ENCODE peak calls at places on chromosomes 5 and 9, in five cellular contexts. Z is amniotic stem cell; U is T-helper 9 cell; S is fibroblast of mammary gland; N is stimulated activated CD4-positive, alpha-beta T cell treated with anti-CD3 and anti-CD28 coated beads, Interleukin-1b, Interleukin-23, amount 100 ng/mL, for 1 hour. Q is an unnamed sample.

GRCh38 chr9:132631280-132631679 is 38.5 kb downstream of the DDX31 start:
- DNase-seq in Z (no peak), U (no peak), S (peak; percentile 79), N (no peak), Q (no peak)

GRCh38 chr5:43386960-43387362 is 25.2 kb downstream of the CCL28 start:
- DNase-seq in Z (no peak), U (no peak), S (peak; percentile 4), N (no peak), Q (no peak)

GRCh38 chr9:133848471-133848870 is 110.3 kb upstream of the SARDH start:
- DNase-seq in Z (no peak), U (no peak), S (no peak), N (no peak), Q (no peak)

GRCh38 chr5:142697846-142698245 is 12.0 kb upstream of the FGF1 start:
- DNase-seq in Z (no peak), U (no peak), S (peak; percentile 64), N (no peak), Q (no peak)

GRCh38 chr5:89011778-89012320 is 128.9 kb upstream of the MEF2C start:
- DNase-seq in Z (no peak), U (no peak), S (no peak), N (no peak), Q (no peak)

GRCh38 chr5:171614511-171614910 is 171.1 kb upstream of the SMIM23 start:
- DNase-seq in Z (no peak), U (no peak), S (no peak), N (no peak), Q (no peak)

GRCh38 chr5:458547-459353 is 15.8 kb downstream of the EXOC3 start:
- DNase-seq in Z (no peak), U (no peak), S (peak; percentile 64), N (peak; percentile 49), Q (peak; percentile 78)

GRCh38 chr9:91755761-91756638 is 194.0 kb downstream of the ROR2 start:
- DNase-seq in Z (no peak), U (no peak), S (peak; percentile 34), N (no peak), Q (no peak)

GRCh38 chr5:31291323-31291854 is 97.9 kb downstream of the CDH6 start:
- DNase-seq in Z (no peak), U (no peak), S (no peak), N (no peak), Q (no peak)

GRCh38 chr5:93476211-93476851 is 104.7 kb downstream of the NR2F1-AS1 start:
- DNase-seq in Z (no peak), U (no peak), S (peak; percentile 51), N (no peak), Q (no peak)

GRCh38 chr5:159819671-159820411 is 96.4 kb upstream of the ADRA1B start:
- DNase-seq in Z (no peak), U (no peak), S (peak; percentile 92), N (no peak), Q (no peak)

GRCh38 chr9:92740446-92740961 is 24.1 kb downstream of the BICD2 start:
- DNase-seq in Z (no peak), U (no peak), S (no peak), N (no peak), Q (no peak)

GRCh38 chr5:122773615-122774014 is 1.3 kb upstream of the SNX2 start:
- DNase-seq in Z (no peak), U (no peak), S (no peak), N (no peak), Q (no peak)

GRCh38 chr9:124769451-124770358 is 1.4 kb downstream of the NR6A1 start:
- DNase-seq in Z (no peak), U (peak; percentile 19), S (no peak), N (no peak), Q (no peak)

GRCh38 chr5:36158144-36158543 is 6.2 kb downstream of the SKP2 start:
- DNase-seq in Z (peak; percentile 23), U (no peak), S (no peak), N (no peak), Q (no peak)

GRCh38 chr9:27499481-27499880 is 24.6 kb upstream of the IFNK start:
- DNase-seq in Z (no peak), U (no peak), S (peak; percentile 28), N (no peak), Q (no peak)

GRCh38 chr9:76018244-76018643 is 127.8 kb downstream of the PCSK5 start:
- DNase-seq in Z (no peak), U (no peak), S (no peak), N (no peak), Q (no peak)

GRCh38 chr5:135724475-135725065 is 109.9 kb upstream of the SLC25A48 start:
- DNase-seq in Z (no peak), U (no peak), S (no peak), N (no peak), Q (no peak)